ENCODE peak calls at places on chromosomes 1 and 21, in nine cellular contexts. One of them, this sample, is unnamed. For H3K4me1 and H3K27me3, the result is how much of the 10 kb centered on the place peaks cover.

GRCh38 chr1:21384620-21385019 is 55.3 kb upstream of the NBPF3 start:
- DNase-seq in prostate gland: no peak
- DNase-seq in mesendoderm: no peak
- DNase-seq in cardiac muscle cell: no peak
- DNase-seq in PC-3: no peak
- DNase-seq in Panc1: no peak
- DNase-seq in upper lobe of right lung: peak
- DNase-seq in MM.1S: no peak
- DNase-seq in naive thymus-derived CD4-positive, alpha-beta T cell: no peak
- DNase-seq in this sample: no peak

GRCh38 chr1:119621714-119622113 is 26.4 kb downstream of the ZNF697 start:
- DNase-seq in prostate gland: no peak
- DNase-seq in cardiac muscle cell: no peak
- DNase-seq in mesendoderm: no peak
- DNase-seq in MM.1S: no peak
- DNase-seq in Panc1: no peak
- DNase-seq in PC-3: no peak
- DNase-seq in naive thymus-derived CD4-positive, alpha-beta T cell: no peak
- DNase-seq in upper lobe of right lung: no peak
- DNase-seq in this sample: no peak

GRCh38 chr1:220824031-220824989 is 37.6 kb downstream of the MTARC1 start:
- DNase-seq in MM.1S: no peak
- DNase-seq in upper lobe of right lung: no peak
- DNase-seq in PC-3: no peak
- DNase-seq in mesendoderm: peak
- DNase-seq in Panc1: no peak
- DNase-seq in prostate gland: no peak
- DNase-seq in naive thymus-derived CD4-positive, alpha-beta T cell: no peak
- DNase-seq in cardiac muscle cell: no peak
- DNase-seq in this sample: no peak

GRCh38 chr1:179754031-179754624 is 11.0 kb downstream of the FAM163A start:
- DNase-seq in MM.1S: no peak
- DNase-seq in PC-3: peak
- DNase-seq in upper lobe of right lung: no peak
- DNase-seq in prostate gland: no peak
- DNase-seq in mesendoderm: no peak
- DNase-seq in naive thymus-derived CD4-positive, alpha-beta T cell: no peak
- DNase-seq in cardiac muscle cell: peak
- DNase-seq in Panc1: no peak
- DNase-seq in this sample: no peak

GRCh38 chr1:47758341-47759237 is 238.6 kb downstream of the TRABD2B start:
- DNase-seq in upper lobe of right lung: no peak
- DNase-seq in MM.1S: no peak
- DNase-seq in Panc1: no peak
- DNase-seq in naive thymus-derived CD4-positive, alpha-beta T cell: no peak
- DNase-seq in PC-3: no peak
- DNase-seq in mesendoderm: peak
- DNase-seq in cardiac muscle cell: peak
- DNase-seq in prostate gland: no peak
- DNase-seq in this sample: no peak

GRCh38 chr1:209924386-209924785 is 13.6 kb upstream of the SYT14 start:
- DNase-seq in PC-3: peak
- DNase-seq in cardiac muscle cell: no peak
- DNase-seq in Panc1: no peak
- DNase-seq in MM.1S: no peak
- DNase-seq in prostate gland: no peak
- DNase-seq in upper lobe of right lung: no peak
- DNase-seq in naive thymus-derived CD4-positive, alpha-beta T cell: no peak
- DNase-seq in mesendoderm: no peak
- DNase-seq in this sample: no peak

GRCh38 chr1:66642992-66643391 is 109.0 kb downstream of the SGIP1 start:
- DNase-seq in mesendoderm: no peak
- DNase-seq in cardiac muscle cell: no peak
- DNase-seq in naive thymus-derived CD4-positive, alpha-beta T cell: no peak
- DNase-seq in prostate gland: no peak
- DNase-seq in upper lobe of right lung: no peak
- DNase-seq in MM.1S: no peak
- DNase-seq in Panc1: no peak
- DNase-seq in PC-3: no peak
- DNase-seq in this sample: no peak

GRCh38 chr1:89829186-89829585 is 8.4 kb downstream of the LRRC8D start:
- DNase-seq in prostate gland: no peak
- DNase-seq in MM.1S: no peak
- DNase-seq in PC-3: no peak
- DNase-seq in Panc1: no peak
- DNase-seq in mesendoderm: no peak
- DNase-seq in naive thymus-derived CD4-positive, alpha-beta T cell: no peak
- DNase-seq in cardiac muscle cell: no peak
- DNase-seq in upper lobe of right lung: no peak
- DNase-seq in this sample: no peak

GRCh38 chr1:248324468-248324867 is at the start of gene OR2M7:
- DNase-seq in prostate gland: no peak
- DNase-seq in cardiac muscle cell: no peak
- DNase-seq in naive thymus-derived CD4-positive, alpha-beta T cell: no peak
- DNase-seq in upper lobe of right lung: no peak
- DNase-seq in mesendoderm: no peak
- DNase-seq in PC-3: no peak
- DNase-seq in MM.1S: no peak
- DNase-seq in Panc1: no peak
- DNase-seq in this sample: no peak

GRCh38 chr1:200983035-200983561 is 40.4 kb downstream of the KIF21B start:
- DNase-seq in PC-3: no peak
- DNase-seq in MM.1S: no peak
- DNase-seq in upper lobe of right lung: no peak
- DNase-seq in prostate gland: no peak
- DNase-seq in cardiac muscle cell: no peak
- DNase-seq in Panc1: no peak
- DNase-seq in mesendoderm: no peak
- DNase-seq in naive thymus-derived CD4-positive, alpha-beta T cell: no peak
- DNase-seq in this sample: no peak

GRCh38 chr21:45387506-45387905 is 17.5 kb upstream of the COL18A1 start:
- DNase-seq in PC-3: no peak
- DNase-seq in MM.1S: no peak
- DNase-seq in prostate gland: no peak
- DNase-seq in naive thymus-derived CD4-positive, alpha-beta T cell: no peak
- DNase-seq in Panc1: no peak
- DNase-seq in cardiac muscle cell: no peak
- DNase-seq in mesendoderm: no peak
- DNase-seq in upper lobe of right lung: peak
- DNase-seq in this sample: no peak

GRCh38 chr1:23200885-23201284 is 16.4 kb downstream of the HTR1D start:
- DNase-seq in prostate gland: no peak
- DNase-seq in mesendoderm: peak
- DNase-seq in Panc1: no peak
- DNase-seq in naive thymus-derived CD4-positive, alpha-beta T cell: no peak
- DNase-seq in PC-3: no peak
- DNase-seq in MM.1S: no peak
- DNase-seq in upper lobe of right lung: no peak
- DNase-seq in cardiac muscle cell: no peak
- DNase-seq in this sample: no peak

GRCh38 chr1:100834779-100835645 is 59.6 kb downstream of the EXTL2 start:
- DNase-seq in upper lobe of right lung: no peak
- DNase-seq in prostate gland: no peak
- DNase-seq in cardiac muscle cell: peak
- DNase-seq in mesendoderm: peak
- DNase-seq in MM.1S: no peak
- DNase-seq in PC-3: peak
- DNase-seq in naive thymus-derived CD4-positive, alpha-beta T cell: peak
- DNase-seq in Panc1: peak
- DNase-seq in this sample: no peak

DNA sequence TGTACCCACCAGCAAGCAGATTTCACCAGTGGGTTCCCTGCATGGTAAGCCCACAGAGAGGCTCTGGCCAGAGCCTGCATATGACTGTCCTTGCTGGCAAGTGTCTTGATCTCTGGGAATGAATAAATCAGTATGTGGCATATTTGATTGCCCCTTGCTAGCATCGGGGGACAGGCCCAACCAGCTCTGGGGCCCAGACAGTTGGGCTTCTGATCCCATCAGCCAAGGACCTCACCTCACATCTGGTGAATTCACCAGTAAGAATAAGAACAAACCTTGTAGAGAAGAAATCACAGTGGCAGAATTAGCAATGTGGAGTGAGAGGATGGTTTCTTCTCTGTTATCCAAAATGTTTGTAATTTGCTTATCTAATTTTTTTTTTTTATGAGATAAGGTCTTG is 15.9 kb downstream of the SLC1A7 start:
- DNase-seq in mesendoderm: no peak
- DNase-seq in prostate gland: no peak
- DNase-seq in PC-3: no peak
- DNase-seq in MM.1S: no peak
- DNase-seq in upper lobe of right lung: peak
- DNase-seq in cardiac muscle cell: no peak
- DNase-seq in naive thymus-derived CD4-positive, alpha-beta T cell: no peak
- DNase-seq in Panc1: no peak
- DNase-seq in this sample: no peak
- H3K4me1 ChIP-seq in mesendoderm: under half
- H3K4me1 ChIP-seq in prostate gland: under half
- H3K4me1 ChIP-seq in PC-3: under half
- H3K4me1 ChIP-seq in MM.1S: under half
- H3K4me1 ChIP-seq in upper lobe of right lung: under half
- H3K4me1 ChIP-seq in cardiac muscle cell: under half
- H3K4me1 ChIP-seq in naive thymus-derived CD4-positive, alpha-beta T cell: under half
- H3K4me1 ChIP-seq in Panc1: under half
- H3K4me1 ChIP-seq in this sample: under half

GRCh38 chr1:93028542-93028941 is 50.5 kb upstream of the MTF2 start:
- DNase-seq in upper lobe of right lung: no peak
- DNase-seq in PC-3: no peak
- DNase-seq in Panc1: no peak
- DNase-seq in mesendoderm: no peak
- DNase-seq in MM.1S: no peak
- DNase-seq in prostate gland: no peak
- DNase-seq in naive thymus-derived CD4-positive, alpha-beta T cell: no peak
- DNase-seq in cardiac muscle cell: no peak
- DNase-seq in this sample: no peak
- H3K27ac ChIP-seq in upper lobe of right lung: no peak
- H3K27ac ChIP-seq in PC-3: no peak
- H3K27ac ChIP-seq in Panc1: no peak
- H3K27ac ChIP-seq in mesendoderm: no peak
- H3K27ac ChIP-seq in MM.1S: peak
- H3K27ac ChIP-seq in prostate gland: no peak
- H3K27ac ChIP-seq in naive thymus-derived CD4-positive, alpha-beta T cell: no peak
- H3K27ac ChIP-seq in cardiac muscle cell: no peak
- H3K27ac ChIP-seq in this sample: no peak

DNA sequence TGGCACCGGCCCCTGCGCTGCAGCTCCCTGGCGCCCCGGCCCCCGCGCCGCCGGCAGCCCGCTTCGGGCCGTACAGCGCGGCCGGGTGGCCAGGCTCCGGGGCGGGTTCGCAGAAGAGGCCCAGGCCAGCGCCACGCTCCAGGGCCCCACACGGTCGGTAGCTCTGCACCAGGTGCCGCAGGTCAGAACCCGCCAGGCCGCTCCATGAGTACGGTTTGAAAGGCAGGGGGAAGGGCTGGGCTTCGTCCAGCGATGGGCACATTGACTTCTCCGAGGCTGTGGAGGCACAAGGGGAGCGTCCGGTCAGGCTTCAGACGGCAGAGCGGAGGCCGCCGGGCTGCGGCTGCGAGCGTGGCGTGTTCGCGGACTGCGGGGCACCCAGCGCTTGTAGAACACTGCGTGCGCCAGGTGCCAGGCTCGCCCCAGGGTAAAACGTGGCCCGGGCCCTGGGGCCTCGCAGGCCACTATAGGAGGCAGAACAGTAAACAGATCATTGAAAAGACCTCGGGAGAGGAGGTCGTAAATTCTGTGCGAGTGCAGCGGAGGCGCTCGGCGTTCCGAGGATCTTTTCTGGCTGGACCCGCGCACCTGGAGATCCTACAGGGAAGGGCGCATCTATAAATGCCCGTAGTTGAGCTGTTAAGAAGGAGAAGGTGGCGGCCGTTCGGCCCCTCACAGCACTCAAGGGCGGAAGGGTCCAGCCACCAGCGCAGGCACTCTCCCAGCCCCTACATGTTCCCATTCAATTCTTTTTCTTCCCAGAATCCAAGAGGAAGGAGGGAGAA is 5.7 kb downstream of the GFI1 start:
- DNase-seq in upper lobe of right lung: no peak
- DNase-seq in naive thymus-derived CD4-positive, alpha-beta T cell: no peak
- DNase-seq in PC-3: no peak
- DNase-seq in cardiac muscle cell: no peak
- DNase-seq in Panc1: no peak
- DNase-seq in MM.1S: no peak
- DNase-seq in mesendoderm: peak
- DNase-seq in prostate gland: no peak
- DNase-seq in this sample: no peak
- H3K27me3 ChIP-seq in upper lobe of right lung: half or more
- H3K27me3 ChIP-seq in naive thymus-derived CD4-positive, alpha-beta T cell: under half
- H3K27me3 ChIP-seq in PC-3: under half
- H3K27me3 ChIP-seq in cardiac muscle cell: half or more
- H3K27me3 ChIP-seq in Panc1: under half
- H3K27me3 ChIP-seq in MM.1S: under half
- H3K27me3 ChIP-seq in mesendoderm: half or more
- H3K27me3 ChIP-seq in prostate gland: half or more
- H3K27me3 ChIP-seq in this sample: under half

GRCh38 chr1:27153549-27153886 is 1.4 kb downstream of the SLC9A1 start:
- DNase-seq in mesendoderm: no peak
- DNase-seq in MM.1S: no peak
- DNase-seq in Panc1: no peak
- DNase-seq in cardiac muscle cell: no peak
- DNase-seq in PC-3: no peak
- DNase-seq in prostate gland: peak
- DNase-seq in upper lobe of right lung: no peak
- DNase-seq in naive thymus-derived CD4-positive, alpha-beta T cell: no peak
- DNase-seq in this sample: no peak

GRCh38 chr1:27153927-27154358 is 982 bp downstream of the SLC9A1 start:
- DNase-seq in Panc1: no peak
- DNase-seq in MM.1S: no peak
- DNase-seq in PC-3: no peak
- DNase-seq in upper lobe of right lung: no peak
- DNase-seq in mesendoderm: no peak
- DNase-seq in prostate gland: no peak
- DNase-seq in cardiac muscle cell: no peak
- DNase-seq in naive thymus-derived CD4-positive, alpha-beta T cell: no peak
- DNase-seq in this sample: no peak

GRCh38 chr1:27152829-27153548 is 1.9 kb downstream of the SLC9A1 start:
- DNase-seq in prostate gland: no peak
- DNase-seq in naive thymus-derived CD4-positive, alpha-beta T cell: no peak
- DNase-seq in MM.1S: no peak
- DNase-seq in PC-3: no peak
- DNase-seq in cardiac muscle cell: no peak
- DNase-seq in mesendoderm: no peak
- DNase-seq in upper lobe of right lung: no peak
- DNase-seq in Panc1: no peak
- DNase-seq in this sample: no peak

GRCh38 chr1:27154991-27155781 is at the start of gene SLC9A1:
- DNase-seq in Panc1: peak
- DNase-seq in prostate gland: peak
- DNase-seq in mesendoderm: peak
- DNase-seq in naive thymus-derived CD4-positive, alpha-beta T cell: peak
- DNase-seq in upper lobe of right lung: peak
- DNase-seq in MM.1S: peak
- DNase-seq in PC-3: peak
- DNase-seq in cardiac muscle cell: peak
- DNase-seq in this sample: peak

DNA sequence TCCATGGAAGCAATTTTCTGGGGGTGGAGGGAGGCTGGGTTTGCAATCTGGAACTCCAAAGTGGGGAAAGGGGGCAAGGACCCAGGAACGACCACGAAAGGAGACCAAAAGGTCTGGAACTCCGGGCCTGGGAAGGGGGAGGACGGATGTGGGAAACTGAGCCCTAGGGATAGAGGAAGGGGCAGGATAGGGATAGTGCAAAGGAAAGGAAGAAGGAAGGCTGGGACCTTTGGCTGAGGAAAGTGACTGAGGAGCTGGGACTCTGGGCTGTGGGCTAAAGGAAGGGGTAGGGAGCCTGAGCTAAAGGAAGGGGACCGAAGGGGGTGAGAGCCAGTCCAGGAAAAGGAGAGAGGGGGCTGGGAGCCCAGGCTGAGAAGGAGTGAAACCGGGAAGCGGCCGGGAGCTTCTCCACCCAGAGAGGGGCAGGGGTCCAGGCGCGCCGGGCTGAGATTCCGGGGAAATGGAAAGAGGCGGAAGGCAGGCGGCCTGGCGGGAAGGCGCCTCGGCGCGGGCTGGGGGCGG is 395 bp downstream of the SLC9A1 start:
- DNase-seq in PC-3: no peak
- DNase-seq in mesendoderm: no peak
- DNase-seq in MM.1S: no peak
- DNase-seq in Panc1: no peak
- DNase-seq in naive thymus-derived CD4-positive, alpha-beta T cell: no peak
- DNase-seq in upper lobe of right lung: no peak
- DNase-seq in prostate gland: no peak
- DNase-seq in cardiac muscle cell: no peak
- DNase-seq in this sample: no peak
- H3K4me1 ChIP-seq in PC-3: under half
- H3K4me1 ChIP-seq in mesendoderm: under half
- H3K4me1 ChIP-seq in MM.1S: under half
- H3K4me1 ChIP-seq in Panc1: under half
- H3K4me1 ChIP-seq in naive thymus-derived CD4-positive, alpha-beta T cell: under half
- H3K4me1 ChIP-seq in upper lobe of right lung: half or more
- H3K4me1 ChIP-seq in prostate gland: under half
- H3K4me1 ChIP-seq in cardiac muscle cell: under half
- H3K4me1 ChIP-seq in this sample: under half